ENCODE peak calls at places on chromosome 20, in five cellular contexts. C, X, E, N and Q are unnamed samples.

GRCh38 chr20:49448917-49449316 is 33.6 kb downstream of the KCNB1 start:
- DNase-seq in C (no peak), X (no peak), E (peak), N (no peak), Q (peak)

GRCh38 chr20:10843161-10843711 is 169.4 kb upstream of the JAG1 start:
- DNase-seq in C (no peak), X (no peak), E (no peak), N (no peak), Q (no peak)

GRCh38 chr20:25511183-25511582 is 74.1 kb downstream of the NINL start:
- DNase-seq in C (no peak), X (no peak), E (no peak), N (no peak), Q (no peak)

GRCh38 chr20:17762873-17763557 is 63.2 kb downstream of the BANF2 start:
- DNase-seq in C (no peak), X (no peak), E (no peak), N (no peak), Q (no peak)

GRCh38 chr20:35001596-35002362 is 46.1 kb downstream of the MYH7B start:
- DNase-seq in C (no peak), X (peak), E (peak), N (no peak), Q (peak)

GRCh38 chr20:4147319-4147718 is 132.0 kb upstream of the RNF24 start:
- DNase-seq in C (no peak), X (no peak), E (no peak), N (no peak), Q (no peak)

GRCh38 chr20:47334022-47334551 is 22.4 kb downstream of the ZMYND8 start:
- DNase-seq in C (no peak), X (peak), E (no peak), N (no peak), Q (no peak)

GRCh38 chr20:60691966-60692615 is 560.0 kb upstream of the CDH4 start:
- DNase-seq in C (no peak), X (no peak), E (no peak), N (no peak), Q (peak)

GRCh38 chr20:7503501-7503900 is 436.8 kb downstream of the HAO1 start:
- DNase-seq in C (no peak), X (no peak), E (no peak), N (no peak), Q (no peak)

GRCh38 chr20:16709017-16709416 is 20.8 kb upstream of the SNRPB2 start:
- DNase-seq in C (no peak), X (no peak), E (no peak), N (no peak), Q (no peak)

GRCh38 chr20:7346562-7346961 is 579.1 kb downstream of the BMP2 start:
- DNase-seq in C (no peak), X (no peak), E (no peak), N (no peak), Q (no peak)

GRCh38 chr20:32971703-32972161 is 32.5 kb downstream of the SUN5 start:
- DNase-seq in C (peak), X (no peak), E (no peak), N (no peak), Q (no peak)

GRCh38 chr20:41182296-41183212 is 45.2 kb downstream of the PLCG1 start:
- DNase-seq in C (peak), X (no peak), E (no peak), N (no peak), Q (no peak)

GRCh38 chr20:46013826-46014516 is 5.3 kb downstream of the MMP9 start:
- DNase-seq in C (peak), X (peak), E (peak), N (peak), Q (peak)

GRCh38 chr20:35458388-35458787 is 3.0 kb downstream of the CEP250 start:
- DNase-seq in C (no peak), X (no peak), E (no peak), N (no peak), Q (peak)

GRCh38 chr20:57082546-57082945 is 183.9 kb downstream of the BMP7 start:
- DNase-seq in C (no peak), X (no peak), E (no peak), N (no peak), Q (no peak)

GRCh38 chr20:57746832-57747404 is 37.1 kb upstream of the PMEPA1 start:
- DNase-seq in C (no peak), X (no peak), E (no peak), N (no peak), Q (no peak)

GRCh38 chr20:2692886-2693285 is 306 bp downstream of the EBF4 start:
- DNase-seq in C (no peak), X (peak), E (no peak), N (no peak), Q (no peak)

GRCh38 chr20:40961686-40962640 is 66.7 kb upstream of the TOP1 start:
- DNase-seq in C (no peak), X (no peak), E (no peak), N (no peak), Q (no peak)

GRCh38 chr20:56628873-56629463 is at the start of gene TFAP2C:
- DNase-seq in C (no peak), X (peak), E (peak), N (no peak), Q (peak)

GRCh38 chr20:58709703-58710039 is 17.1 kb downstream of the NPEPL1 start:
- DNase-seq in C (no peak), X (no peak), E (no peak), N (no peak), Q (no peak)

GRCh38 chr20:35009665-35010328 is 54.1 kb downstream of the MYH7B start:
- DNase-seq in C (no peak), X (no peak), E (no peak), N (no peak), Q (no peak)

GRCh38 chr20:38021373-38021772 is 11.9 kb downstream of the TTI1 start:
- DNase-seq in C (no peak), X (no peak), E (no peak), N (no peak), Q (no peak)

GRCh38 chr20:50540620-50541605 is 30.7 kb downstream of the PTPN1 start:
- DNase-seq in C (no peak), X (no peak), E (no peak), N (no peak), Q (no peak)

GRCh38 chr20:58439974-58440767 is 51.1 kb downstream of the VAPB start:
- DNase-seq in C (no peak), X (peak), E (no peak), N (no peak), Q (no peak)

GRCh38 chr20:37880726-37881591 is 22.0 kb upstream of the VSTM2L start:
- DNase-seq in C (no peak), X (peak), E (no peak), N (no peak), Q (peak)

GRCh38 chr20:46770330-46771194 is 61.1 kb downstream of the SLC2A10 start:
- DNase-seq in C (no peak), X (no peak), E (no peak), N (no peak), Q (no peak)

GRCh38 chr20:35568645-35569044 is 26.8 kb downstream of the ERGIC3 start:
- DNase-seq in C (no peak), X (peak), E (peak), N (no peak), Q (peak)

GRCh38 chr20:22106308-22106938 is 401.0 kb downstream of the PAX1 start:
- DNase-seq in C (no peak), X (no peak), E (peak), N (no peak), Q (peak)

GRCh38 chr20:62040933-62041332 is 24.7 kb downstream of the TAF4 start:
- DNase-seq in C (no peak), X (no peak), E (no peak), N (no peak), Q (no peak)

GRCh38 chr20:34271961-34272360 is 30.7 kb downstream of the ASIP start:
- DNase-seq in C (no peak), X (no peak), E (no peak), N (no peak), Q (no peak)

GRCh38 chr20:64023278-64024140 is 12.5 kb upstream of the C20orf204 start:
- DNase-seq in C (no peak), X (no peak), E (no peak), N (no peak), Q (no peak)

GRCh38 chr20:43798591-43799149 is 71.9 kb upstream of the GTSF1L start:
- DNase-seq in C (no peak), X (no peak), E (no peak), N (no peak), Q (no peak)